ENCODE peak calls at places on chromosomes 11 and 22, in eight cellular contexts. One of them, this sample, is unnamed.
A peak's percentile ranks its signal among the peaks of the same experiment; 100 is the strongest.

GRCh38 chr11:63505857-63506528 is at the start of gene LGALS12:
- DNase-seq in transverse colon: no peak
- DNase-seq in neural progenitor cell: no peak
- DNase-seq in endodermal cell: peak; percentile 86
- DNase-seq in Peyer's patch: no peak
- DNase-seq in A549: no peak
- DNase-seq in sigmoid colon: no peak
- DNase-seq in adrenal gland: no peak
- DNase-seq in this sample: no peak

GRCh38 chr11:11876458-11876857 is 34.7 kb downstream of the USP47 start:
- DNase-seq in transverse colon: no peak
- DNase-seq in neural progenitor cell: peak; percentile 26
- DNase-seq in endodermal cell: peak; percentile 75
- DNase-seq in Peyer's patch: no peak
- DNase-seq in A549: peak; percentile 40
- DNase-seq in sigmoid colon: no peak
- DNase-seq in adrenal gland: no peak
- DNase-seq in this sample: no peak

GRCh38 chr11:66467756-66468155 is 1.1 kb downstream of the PELI3 start:
- DNase-seq in transverse colon: peak; percentile 60
- DNase-seq in neural progenitor cell: peak; percentile 75
- DNase-seq in endodermal cell: no peak
- DNase-seq in Peyer's patch: no peak
- DNase-seq in A549: no peak
- DNase-seq in sigmoid colon: no peak
- DNase-seq in adrenal gland: peak; percentile 56
- DNase-seq in this sample: no peak

GRCh38 chr11:92932023-92932422 is 37.4 kb upstream of the MTNR1B start:
- DNase-seq in transverse colon: no peak
- DNase-seq in neural progenitor cell: no peak
- DNase-seq in endodermal cell: peak; percentile 63
- DNase-seq in Peyer's patch: no peak
- DNase-seq in A549: no peak
- DNase-seq in sigmoid colon: no peak
- DNase-seq in adrenal gland: no peak
- DNase-seq in this sample: no peak

GRCh38 chr22:50627452-50627913 is 469 bp downstream of the ARSA start:
- DNase-seq in transverse colon: peak; percentile 31
- DNase-seq in neural progenitor cell: peak; percentile 71
- DNase-seq in endodermal cell: peak; percentile 76
- DNase-seq in Peyer's patch: no peak
- DNase-seq in A549: peak; percentile 24
- DNase-seq in sigmoid colon: peak; percentile 70
- DNase-seq in adrenal gland: no peak
- DNase-seq in this sample: no peak

GRCh38 chr22:25564979-25565677 is 653 bp downstream of the GRK3 start:
- DNase-seq in transverse colon: peak; percentile 17
- DNase-seq in neural progenitor cell: peak; percentile 64
- DNase-seq in endodermal cell: peak; percentile 87
- DNase-seq in Peyer's patch: peak; percentile 51
- DNase-seq in A549: peak; percentile 20
- DNase-seq in sigmoid colon: peak; percentile 70
- DNase-seq in adrenal gland: no peak
- DNase-seq in this sample: peak; percentile 78

GRCh38 chr22:38706101-38706884 is 549 bp downstream of the GTPBP1 start:
- DNase-seq in transverse colon: peak; percentile 61
- DNase-seq in neural progenitor cell: peak; percentile 64
- DNase-seq in endodermal cell: peak; percentile 68
- DNase-seq in Peyer's patch: peak; percentile 47
- DNase-seq in A549: no peak
- DNase-seq in sigmoid colon: peak; percentile 78
- DNase-seq in adrenal gland: peak; percentile 58
- DNase-seq in this sample: peak; percentile 80

GRCh38 chr11:4134844-4135243 is 40.2 kb downstream of the RRM1 start:
- DNase-seq in transverse colon: no peak
- DNase-seq in neural progenitor cell: no peak
- DNase-seq in endodermal cell: no peak
- DNase-seq in Peyer's patch: no peak
- DNase-seq in A549: peak; percentile 65
- DNase-seq in sigmoid colon: no peak
- DNase-seq in adrenal gland: no peak
- DNase-seq in this sample: no peak

GRCh38 chr11:64146036-64146943 is 19.6 kb downstream of the MACROD1 start:
- DNase-seq in transverse colon: peak; percentile 61
- DNase-seq in neural progenitor cell: peak; percentile 72
- DNase-seq in endodermal cell: peak; percentile 91
- DNase-seq in Peyer's patch: peak; percentile 45
- DNase-seq in A549: peak; percentile 65
- DNase-seq in sigmoid colon: no peak
- DNase-seq in adrenal gland: no peak
- DNase-seq in this sample: peak; percentile 77

GRCh38 chr11:119878990-119879389 is 150.0 kb upstream of the NECTIN1 start:
- DNase-seq in transverse colon: no peak
- DNase-seq in neural progenitor cell: no peak
- DNase-seq in endodermal cell: no peak
- DNase-seq in Peyer's patch: no peak
- DNase-seq in A549: no peak
- DNase-seq in sigmoid colon: no peak
- DNase-seq in adrenal gland: no peak
- DNase-seq in this sample: no peak

GRCh38 chr11:13868710-13869403 is 93.7 kb upstream of the SPON1 start:
- DNase-seq in transverse colon: no peak
- DNase-seq in neural progenitor cell: no peak
- DNase-seq in endodermal cell: no peak
- DNase-seq in Peyer's patch: no peak
- DNase-seq in A549: no peak
- DNase-seq in sigmoid colon: no peak
- DNase-seq in adrenal gland: no peak
- DNase-seq in this sample: no peak

GRCh38 chr22:41000941-41001721 is 50.0 kb downstream of the RBX1 start:
- DNase-seq in transverse colon: no peak
- DNase-seq in neural progenitor cell: no peak
- DNase-seq in endodermal cell: no peak
- DNase-seq in Peyer's patch: no peak
- DNase-seq in A549: no peak
- DNase-seq in sigmoid colon: no peak
- DNase-seq in adrenal gland: no peak
- DNase-seq in this sample: no peak
- H3K4me1 ChIP-seq in transverse colon: no peaks in the 10 kb centered on the region
- H3K4me1 ChIP-seq in neural progenitor cell: peaks cover 6% of the 10 kb centered on the region
- H3K4me1 ChIP-seq in endodermal cell: no peaks in the 10 kb centered on the region
- H3K4me1 ChIP-seq in Peyer's patch: no peaks in the 10 kb centered on the region
- H3K4me1 ChIP-seq in A549: peaks cover 7% of the 10 kb centered on the region
- H3K4me1 ChIP-seq in sigmoid colon: no peaks in the 10 kb centered on the region
- H3K4me1 ChIP-seq in adrenal gland: no peaks in the 10 kb centered on the region
- H3K4me1 ChIP-seq in this sample: no peaks in the 10 kb centered on the region

DNA sequence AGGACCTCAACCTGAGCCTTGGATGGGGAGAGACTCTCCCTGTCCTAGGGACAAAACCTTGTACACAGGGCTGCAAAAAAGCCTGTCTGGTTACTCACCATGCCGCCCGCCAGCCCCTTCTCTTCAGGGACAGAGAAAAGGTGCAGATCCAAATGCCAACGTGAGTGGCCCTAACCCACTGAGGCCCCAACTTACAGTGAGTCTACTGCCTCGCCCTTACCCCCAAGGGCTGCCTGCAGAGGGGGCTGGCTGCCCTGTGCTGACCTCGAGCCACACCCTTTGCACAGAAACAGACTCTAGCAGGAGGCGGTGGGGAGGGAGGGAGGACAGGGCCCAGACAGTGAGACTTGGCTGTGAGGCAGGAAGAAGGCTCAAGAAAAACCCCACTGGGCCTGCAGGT is 13.5 kb upstream of the CHST1 start:
- DNase-seq in transverse colon: no peak
- DNase-seq in neural progenitor cell: no peak
- DNase-seq in endodermal cell: no peak
- DNase-seq in Peyer's patch: no peak
- DNase-seq in A549: no peak
- DNase-seq in sigmoid colon: peak; percentile 19
- DNase-seq in adrenal gland: no peak
- DNase-seq in this sample: peak; percentile 23
- TF ChIP-seq CTCF in transverse colon: no peak
- TF ChIP-seq CTCF in neural progenitor cell: no peak
- TF ChIP-seq CTCF in endodermal cell: peak; percentile 55
- TF ChIP-seq CTCF in Peyer's patch: no peak
- TF ChIP-seq CTCF in A549: no peak
- TF ChIP-seq CTCF in sigmoid colon: no peak
- TF ChIP-seq CTCF in adrenal gland: no peak
- TF ChIP-seq CTCF in this sample: no peak

GRCh38 chr22:40239345-40239683 is 61.6 kb downstream of the TNRC6B start:
- DNase-seq in transverse colon: no peak
- DNase-seq in neural progenitor cell: no peak
- DNase-seq in endodermal cell: no peak
- DNase-seq in Peyer's patch: no peak
- DNase-seq in A549: no peak
- DNase-seq in sigmoid colon: no peak
- DNase-seq in adrenal gland: no peak
- DNase-seq in this sample: no peak

GRCh38 chr22:40237241-40237640 is 59.5 kb downstream of the TNRC6B start:
- DNase-seq in transverse colon: no peak
- DNase-seq in neural progenitor cell: no peak
- DNase-seq in endodermal cell: no peak
- DNase-seq in Peyer's patch: no peak
- DNase-seq in A549: no peak
- DNase-seq in sigmoid colon: no peak
- DNase-seq in adrenal gland: no peak
- DNase-seq in this sample: no peak

GRCh38 chr22:40240160-40240559 is 62.4 kb downstream of the TNRC6B start:
- DNase-seq in transverse colon: no peak
- DNase-seq in neural progenitor cell: peak; percentile 75
- DNase-seq in endodermal cell: no peak
- DNase-seq in Peyer's patch: no peak
- DNase-seq in A549: no peak
- DNase-seq in sigmoid colon: no peak
- DNase-seq in adrenal gland: no peak
- DNase-seq in this sample: no peak

GRCh38 chr22:40237788-40238424 is 60.2 kb downstream of the TNRC6B start:
- DNase-seq in transverse colon: no peak
- DNase-seq in neural progenitor cell: no peak
- DNase-seq in endodermal cell: no peak
- DNase-seq in Peyer's patch: no peak
- DNase-seq in A549: no peak
- DNase-seq in sigmoid colon: no peak
- DNase-seq in adrenal gland: no peak
- DNase-seq in this sample: no peak

DNA sequence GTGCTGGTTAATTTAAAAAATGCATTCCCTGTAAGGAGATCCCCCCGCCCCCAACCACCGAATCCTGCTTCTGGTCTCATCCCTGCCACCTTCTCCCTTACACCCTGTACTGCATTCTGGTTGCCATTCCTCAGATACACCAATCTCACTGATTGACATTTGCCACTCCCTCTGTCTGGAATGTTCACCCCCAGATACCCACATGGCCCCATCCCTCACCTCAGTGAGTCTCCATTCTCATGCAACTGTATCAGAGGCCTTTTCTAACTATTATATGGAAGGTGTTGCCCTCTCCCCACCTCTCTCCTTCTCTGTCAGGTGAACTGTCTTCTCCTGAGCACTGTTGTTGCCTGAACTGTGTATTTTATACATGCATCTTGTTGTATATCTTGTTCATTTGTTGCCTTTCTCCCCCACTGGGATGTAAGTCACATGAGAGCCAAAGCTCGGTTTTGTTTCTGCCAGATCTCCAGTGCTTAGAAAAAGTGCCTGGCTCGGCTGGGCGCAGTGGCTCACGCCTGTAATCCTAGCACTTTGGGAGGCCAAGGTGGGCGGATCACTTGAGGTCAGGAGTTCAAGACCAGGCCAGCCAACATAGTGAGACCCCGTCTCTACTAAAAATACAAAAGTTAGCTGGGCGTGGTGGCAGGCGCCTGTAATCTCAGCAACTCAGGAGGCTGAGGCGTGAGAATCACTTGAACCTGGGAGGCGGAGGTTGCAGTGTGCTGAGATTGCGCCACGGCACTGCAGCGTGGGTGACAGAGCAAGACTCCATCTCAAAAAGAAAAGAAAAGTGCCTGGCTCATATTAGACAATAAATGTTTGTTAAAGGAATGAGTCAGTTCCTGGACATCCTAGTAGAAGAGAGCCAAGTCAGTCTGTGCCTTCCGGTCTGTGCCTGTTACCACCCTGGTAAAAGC is 61.0 kb downstream of the TNRC6B start:
- DNase-seq in transverse colon: no peak
- DNase-seq in neural progenitor cell: no peak
- DNase-seq in endodermal cell: no peak
- DNase-seq in Peyer's patch: no peak
- DNase-seq in A549: peak; percentile 59
- DNase-seq in sigmoid colon: no peak
- DNase-seq in adrenal gland: peak; percentile 54
- DNase-seq in this sample: no peak
- H3K4me1 ChIP-seq in transverse colon: peaks cover 27% of the 10 kb centered on the region
- H3K4me1 ChIP-seq in neural progenitor cell: peaks cover 44% of the 10 kb centered on the region
- H3K4me1 ChIP-seq in endodermal cell: no peaks in the 10 kb centered on the region
- H3K4me1 ChIP-seq in Peyer's patch: no peaks in the 10 kb centered on the region
- H3K4me1 ChIP-seq in A549: peaks cover 47% of the 10 kb centered on the region
- H3K4me1 ChIP-seq in sigmoid colon: peaks cover 42% of the 10 kb centered on the region
- H3K4me1 ChIP-seq in adrenal gland: peaks cover 44% of the 10 kb centered on the region
- H3K4me1 ChIP-seq in this sample: peaks cover 22% of the 10 kb centered on the region

GRCh38 chr22:42947211-42947990 is 67.5 kb downstream of the PACSIN2 start:
- DNase-seq in transverse colon: no peak
- DNase-seq in neural progenitor cell: peak; percentile 28
- DNase-seq in endodermal cell: no peak
- DNase-seq in Peyer's patch: no peak
- DNase-seq in A549: peak; percentile 44
- DNase-seq in sigmoid colon: no peak
- DNase-seq in adrenal gland: peak; percentile 59
- DNase-seq in this sample: no peak

GRCh38 chr22:42948205-42948804 is 66.6 kb downstream of the PACSIN2 start:
- DNase-seq in transverse colon: no peak
- DNase-seq in neural progenitor cell: no peak
- DNase-seq in endodermal cell: no peak
- DNase-seq in Peyer's patch: no peak
- DNase-seq in A549: no peak
- DNase-seq in sigmoid colon: no peak
- DNase-seq in adrenal gland: no peak
- DNase-seq in this sample: no peak

GRCh38 chr22:42951093-42951710 is 63.7 kb downstream of the PACSIN2 start:
- DNase-seq in transverse colon: no peak
- DNase-seq in neural progenitor cell: no peak
- DNase-seq in endodermal cell: no peak
- DNase-seq in Peyer's patch: no peak
- DNase-seq in A549: no peak
- DNase-seq in sigmoid colon: no peak
- DNase-seq in adrenal gland: no peak
- DNase-seq in this sample: no peak

GRCh38 chr22:42949159-42949558 is 65.8 kb downstream of the PACSIN2 start:
- DNase-seq in transverse colon: no peak
- DNase-seq in neural progenitor cell: no peak
- DNase-seq in endodermal cell: no peak
- DNase-seq in Peyer's patch: no peak
- DNase-seq in A549: peak; percentile 29
- DNase-seq in sigmoid colon: no peak
- DNase-seq in adrenal gland: no peak
- DNase-seq in this sample: no peak

DNA sequence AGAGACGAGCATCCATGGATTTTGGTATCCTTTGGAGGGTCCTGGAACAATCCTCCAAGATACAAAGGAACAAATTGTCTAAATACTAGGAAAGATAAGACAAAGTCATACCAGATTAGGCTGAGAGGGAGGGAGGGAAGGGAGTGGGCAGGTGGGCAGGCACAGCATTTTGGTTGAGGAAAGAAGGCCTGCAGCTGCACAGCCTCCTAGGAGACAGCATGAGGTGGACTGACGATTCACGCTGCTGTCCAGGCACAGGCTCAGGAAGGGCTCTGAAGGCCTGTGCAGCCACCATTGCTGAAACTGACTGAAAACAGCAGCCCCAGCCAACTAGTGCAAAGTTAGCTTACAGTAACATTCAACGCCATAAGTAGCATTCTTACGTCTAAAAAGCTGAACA is 64.7 kb downstream of the PACSIN2 start:
- DNase-seq in transverse colon: no peak
- DNase-seq in neural progenitor cell: no peak
- DNase-seq in endodermal cell: no peak
- DNase-seq in Peyer's patch: no peak
- DNase-seq in A549: no peak
- DNase-seq in sigmoid colon: no peak
- DNase-seq in adrenal gland: no peak
- DNase-seq in this sample: no peak
- TF ChIP-seq CTCF in transverse colon: no peak
- TF ChIP-seq CTCF in neural progenitor cell: no peak
- TF ChIP-seq CTCF in endodermal cell: no peak
- TF ChIP-seq CTCF in Peyer's patch: no peak
- TF ChIP-seq CTCF in A549: no peak
- TF ChIP-seq CTCF in sigmoid colon: no peak
- TF ChIP-seq CTCF in adrenal gland: no peak
- TF ChIP-seq CTCF in this sample: no peak